ENCODE peak calls at places on chromosomes 6 and 20, in five cellular contexts. F is fibroblast of pulmonary artery; J is NCI-H748 treated with DMSO at 0.1 percent for 48 hours; W is stimulated activated CD4-positive, alpha-beta T cell treated with anti-CD3 and anti-CD28 coated beads, Interleukin-4, amount 100 ng/mL, for 48 hours; Z is DMS 273 treated with DMSO at 0.1 percent for 48 hours. Y is an unnamed sample.

GRCh38 chr6:130848945-130849344 is 21.7 kb downstream of the SMLR1 start:
- DNase-seq in F (no peak), J (no peak), W (no peak), Z (no peak), Y (no peak)

GRCh38 chr6:39029156-39030011 is 19.2 kb upstream of the GLP1R start:
- DNase-seq in F (peak), J (no peak), W (peak), Z (peak), Y (no peak)

GRCh38 chr20:43973671-43974450 is 59.2 kb downstream of the TOX2 start:
- DNase-seq in F (no peak), J (no peak), W (no peak), Z (no peak), Y (no peak)

GRCh38 chr6:98957440-98957839 is 9.7 kb upstream of the FBXL4 start:
- DNase-seq in F (peak), J (no peak), W (no peak), Z (no peak), Y (peak)

GRCh38 chr6:150238294-150238693 is 95.5 kb downstream of the PPP1R14C start:
- DNase-seq in F (peak), J (no peak), W (no peak), Z (peak), Y (no peak)

GRCh38 chr6:25448965-25449538 is 169.9 kb downstream of the CARMIL1 start:
- DNase-seq in F (no peak), J (no peak), W (no peak), Z (peak), Y (no peak)

GRCh38 chr20:35821807-35822242 is 50.0 kb downstream of the PHF20 start:
- DNase-seq in F (peak), J (no peak), W (no peak), Z (no peak), Y (peak)

GRCh38 chr6:29641430-29642213 is 8.6 kb upstream of the GABBR1 start:
- DNase-seq in F (no peak), J (no peak), W (no peak), Z (no peak), Y (no peak)

GRCh38 chr6:26240981-26241770 is 123.8 kb upstream of the BTN3A2 start:
- DNase-seq in F (peak), J (no peak), W (peak), Z (no peak), Y (peak)

GRCh38 chr6:158818008-158818579 is 1.1 kb downstream of the EZR start:
- DNase-seq in F (peak), J (peak), W (peak), Z (no peak), Y (peak)

GRCh38 chr6:36242161-36242560 is 27.7 kb upstream of the PNPLA1 start:
- DNase-seq in F (no peak), J (no peak), W (no peak), Z (no peak), Y (no peak)

Y was measured in fibroblast of lung.